ENCODE peak calls at places on chromosomes 4 and X, in eight cellular contexts. One of them, this sample, is unnamed. For H3K36me3, the result is how much of the 10 kb centered on the place peaks cover.

GRCh38 chrX:9091253-9091652 is 57.3 kb upstream of the FAM9B start:
- DNase-seq in fibroblast of lung: no peak
- DNase-seq in hepatocyte: no peak
- DNase-seq in OCI-LY7: no peak
- DNase-seq in HCT116: no peak
- DNase-seq in mesendoderm: no peak
- DNase-seq in K562: no peak
- DNase-seq in PC-3: no peak
- DNase-seq in this sample: no peak

GRCh38 chr4:179196511-179196910 is 1754.3 kb upstream of the AGA start:
- DNase-seq in OCI-LY7: no peak
- DNase-seq in PC-3: peak
- DNase-seq in mesendoderm: peak
- DNase-seq in fibroblast of lung: peak
- DNase-seq in HCT116: no peak
- DNase-seq in hepatocyte: no peak
- DNase-seq in K562: no peak
- DNase-seq in this sample: no peak

GRCh38 chr4:30402276-30402675 is 317.9 kb upstream of the PCDH7 start:
- DNase-seq in fibroblast of lung: peak
- DNase-seq in OCI-LY7: no peak
- DNase-seq in mesendoderm: no peak
- DNase-seq in K562: no peak
- DNase-seq in HCT116: no peak
- DNase-seq in hepatocyte: no peak
- DNase-seq in PC-3: no peak
- DNase-seq in this sample: no peak

GRCh38 chr4:19961092-19961491 is 290.6 kb upstream of the SLIT2 start:
- DNase-seq in mesendoderm: no peak
- DNase-seq in fibroblast of lung: peak
- DNase-seq in PC-3: no peak
- DNase-seq in OCI-LY7: no peak
- DNase-seq in hepatocyte: no peak
- DNase-seq in K562: no peak
- DNase-seq in HCT116: no peak
- DNase-seq in this sample: peak

GRCh38 chrX:46574337-46574940 is 874 bp downstream of the CHST7 start:
- DNase-seq in K562: no peak
- DNase-seq in mesendoderm: peak
- DNase-seq in hepatocyte: no peak
- DNase-seq in fibroblast of lung: peak
- DNase-seq in PC-3: no peak
- DNase-seq in HCT116: no peak
- DNase-seq in OCI-LY7: peak
- DNase-seq in this sample: peak

GRCh38 chrX:17499512-17499911 is 124.5 kb downstream of the NHS start:
- DNase-seq in K562: no peak
- DNase-seq in mesendoderm: peak
- DNase-seq in fibroblast of lung: no peak
- DNase-seq in OCI-LY7: no peak
- DNase-seq in PC-3: no peak
- DNase-seq in HCT116: no peak
- DNase-seq in hepatocyte: no peak
- DNase-seq in this sample: no peak

GRCh38 chrX:137695405-137695804 is 129.5 kb downstream of the ZIC3 start:
- DNase-seq in K562: no peak
- DNase-seq in PC-3: no peak
- DNase-seq in HCT116: no peak
- DNase-seq in fibroblast of lung: no peak
- DNase-seq in hepatocyte: no peak
- DNase-seq in mesendoderm: peak
- DNase-seq in OCI-LY7: no peak
- DNase-seq in this sample: no peak

GRCh38 chrX:69211701-69212100 is 46.4 kb upstream of the PJA1 start:
- DNase-seq in K562: no peak
- DNase-seq in HCT116: no peak
- DNase-seq in hepatocyte: no peak
- DNase-seq in fibroblast of lung: no peak
- DNase-seq in mesendoderm: no peak
- DNase-seq in OCI-LY7: no peak
- DNase-seq in PC-3: no peak
- DNase-seq in this sample: no peak

GRCh38 chr4:30535255-30535654 is 184.9 kb upstream of the PCDH7 start:
- DNase-seq in fibroblast of lung: peak
- DNase-seq in PC-3: no peak
- DNase-seq in K562: no peak
- DNase-seq in mesendoderm: no peak
- DNase-seq in OCI-LY7: no peak
- DNase-seq in HCT116: no peak
- DNase-seq in hepatocyte: no peak
- DNase-seq in this sample: no peak

GRCh38 chr4:100420571-100420970 is 97.3 kb downstream of the EMCN start:
- DNase-seq in HCT116: no peak
- DNase-seq in hepatocyte: no peak
- DNase-seq in K562: no peak
- DNase-seq in mesendoderm: no peak
- DNase-seq in fibroblast of lung: peak
- DNase-seq in PC-3: peak
- DNase-seq in OCI-LY7: no peak
- DNase-seq in this sample: no peak

GRCh38 chr4:107304699-107305286 is 268.7 kb upstream of the DKK2 start:
- DNase-seq in fibroblast of lung: no peak
- DNase-seq in HCT116: no peak
- DNase-seq in hepatocyte: no peak
- DNase-seq in K562: no peak
- DNase-seq in OCI-LY7: no peak
- DNase-seq in PC-3: no peak
- DNase-seq in mesendoderm: no peak
- DNase-seq in this sample: no peak

GRCh38 chr4:145719752-145720624 is 40.0 kb downstream of the C4orf51 start:
- DNase-seq in hepatocyte: no peak
- DNase-seq in K562: no peak
- DNase-seq in HCT116: no peak
- DNase-seq in fibroblast of lung: no peak
- DNase-seq in mesendoderm: no peak
- DNase-seq in OCI-LY7: no peak
- DNase-seq in PC-3: no peak
- DNase-seq in this sample: no peak

GRCh38 chr4:3420606-3420955 is 21.2 kb upstream of the HGFAC start:
- DNase-seq in OCI-LY7: no peak
- DNase-seq in K562: no peak
- DNase-seq in HCT116: no peak
- DNase-seq in PC-3: no peak
- DNase-seq in mesendoderm: peak
- DNase-seq in hepatocyte: no peak
- DNase-seq in fibroblast of lung: no peak
- DNase-seq in this sample: peak

GRCh38 chrX:135463937-135464336 is 42.2 kb downstream of the SMIM10L2A start:
- DNase-seq in mesendoderm: peak
- DNase-seq in hepatocyte: no peak
- DNase-seq in fibroblast of lung: no peak
- DNase-seq in PC-3: peak
- DNase-seq in HCT116: peak
- DNase-seq in K562: peak
- DNase-seq in OCI-LY7: peak
- DNase-seq in this sample: no peak

GRCh38 chr4:186105721-186106335 is 1.3 kb downstream of the FAM149A start:
- DNase-seq in fibroblast of lung: peak
- DNase-seq in OCI-LY7: no peak
- DNase-seq in PC-3: no peak
- DNase-seq in hepatocyte: peak
- DNase-seq in HCT116: no peak
- DNase-seq in K562: peak
- DNase-seq in mesendoderm: peak
- DNase-seq in this sample: no peak

GRCh38 chr4:39621582-39621981 is 17.1 kb downstream of the SMIM14 start:
- DNase-seq in HCT116: peak
- DNase-seq in mesendoderm: peak
- DNase-seq in hepatocyte: peak
- DNase-seq in PC-3: peak
- DNase-seq in OCI-LY7: no peak
- DNase-seq in K562: peak
- DNase-seq in fibroblast of lung: peak
- DNase-seq in this sample: no peak

GRCh38 chrX:1657367-1658082 is 42.7 kb downstream of the ASMT start:
- DNase-seq in fibroblast of lung: peak
- DNase-seq in K562: no peak
- DNase-seq in hepatocyte: no peak
- DNase-seq in HCT116: no peak
- DNase-seq in mesendoderm: no peak
- DNase-seq in PC-3: peak
- DNase-seq in OCI-LY7: peak
- DNase-seq in this sample: no peak

GRCh38 chr4:125433453-125433852 is 118.7 kb downstream of the FAT4 start:
- DNase-seq in OCI-LY7: no peak
- DNase-seq in HCT116: no peak
- DNase-seq in mesendoderm: no peak
- DNase-seq in PC-3: no peak
- DNase-seq in K562: no peak
- DNase-seq in fibroblast of lung: peak
- DNase-seq in hepatocyte: no peak
- DNase-seq in this sample: peak

GRCh38 chr4:26015133-26015651 is 101.2 kb downstream of the SMIM20 start:
- DNase-seq in fibroblast of lung: peak
- DNase-seq in mesendoderm: peak
- DNase-seq in hepatocyte: no peak
- DNase-seq in OCI-LY7: no peak
- DNase-seq in K562: no peak
- DNase-seq in PC-3: no peak
- DNase-seq in HCT116: no peak
- DNase-seq in this sample: peak

GRCh38 chrX:20515841-20516461 is 249.2 kb upstream of the RPS6KA3 start:
- DNase-seq in HCT116: peak
- DNase-seq in OCI-LY7: no peak
- DNase-seq in PC-3: peak
- DNase-seq in fibroblast of lung: peak
- DNase-seq in mesendoderm: peak
- DNase-seq in hepatocyte: peak
- DNase-seq in K562: peak
- DNase-seq in this sample: no peak

GRCh38 chr4:128322986-128323385 is 35.4 kb upstream of the PGRMC2 start:
- DNase-seq in PC-3: peak
- DNase-seq in K562: no peak
- DNase-seq in fibroblast of lung: peak
- DNase-seq in OCI-LY7: no peak
- DNase-seq in HCT116: no peak
- DNase-seq in mesendoderm: peak
- DNase-seq in hepatocyte: peak
- DNase-seq in this sample: peak

GRCh38 chr4:166128452-166128851 is 255.4 kb downstream of the TLL1 start:
- DNase-seq in HCT116: no peak
- DNase-seq in K562: no peak
- DNase-seq in PC-3: peak
- DNase-seq in OCI-LY7: no peak
- DNase-seq in mesendoderm: no peak
- DNase-seq in hepatocyte: no peak
- DNase-seq in fibroblast of lung: peak
- DNase-seq in this sample: no peak

DNA sequence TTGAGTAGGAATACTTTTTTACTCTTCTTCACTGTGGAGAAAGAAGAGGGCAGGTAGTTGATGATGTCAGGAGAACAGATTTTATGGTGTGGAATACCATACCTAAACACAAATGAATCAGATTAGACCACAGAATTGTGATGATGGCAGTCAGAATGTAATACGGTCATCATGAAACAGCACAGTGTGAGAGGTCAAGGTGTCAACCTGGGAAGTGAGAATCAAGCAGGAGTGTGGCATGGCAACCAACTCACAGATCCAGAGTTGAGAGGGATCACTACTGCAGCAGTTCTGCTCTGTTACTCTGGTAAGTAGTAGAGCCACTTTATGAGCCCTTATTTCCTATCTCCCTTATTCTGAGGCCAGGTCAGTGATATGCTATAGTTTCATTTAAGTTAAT is 27.7 kb downstream of the METTL14 start:
- DNase-seq in mesendoderm: no peak
- DNase-seq in PC-3: no peak
- DNase-seq in K562: no peak
- DNase-seq in hepatocyte: no peak
- DNase-seq in HCT116: no peak
- DNase-seq in OCI-LY7: no peak
- DNase-seq in fibroblast of lung: peak
- DNase-seq in this sample: peak
- H3K36me3 ChIP-seq in mesendoderm: under half
- H3K36me3 ChIP-seq in PC-3: under half
- H3K36me3 ChIP-seq in K562: under half
- H3K36me3 ChIP-seq in hepatocyte: under half
- H3K36me3 ChIP-seq in HCT116: under half
- H3K36me3 ChIP-seq in OCI-LY7: half or more
- H3K36me3 ChIP-seq in fibroblast of lung: under half
- H3K36me3 ChIP-seq in this sample: under half

GRCh38 chr4:55075823-55076418 is 49.5 kb downstream of the KDR start:
- DNase-seq in OCI-LY7: no peak
- DNase-seq in mesendoderm: peak
- DNase-seq in HCT116: no peak
- DNase-seq in PC-3: no peak
- DNase-seq in K562: no peak
- DNase-seq in fibroblast of lung: peak
- DNase-seq in hepatocyte: peak
- DNase-seq in this sample: no peak
- H3K4me2 ChIP-seq in OCI-LY7: no peak
- H3K4me2 ChIP-seq in mesendoderm: no peak
- H3K4me2 ChIP-seq in HCT116: no peak
- H3K4me2 ChIP-seq in PC-3: no peak
- H3K4me2 ChIP-seq in K562: no peak
- H3K4me2 ChIP-seq in fibroblast of lung: no peak
- H3K4me2 ChIP-seq in hepatocyte: peak
- H3K4me2 ChIP-seq in this sample: no peak

GRCh38 chr4:1009647-1010521 is 1.5 kb upstream of the FGFRL1 start:
- DNase-seq in mesendoderm: peak
- DNase-seq in OCI-LY7: peak
- DNase-seq in fibroblast of lung: peak
- DNase-seq in hepatocyte: peak
- DNase-seq in K562: peak
- DNase-seq in HCT116: no peak
- DNase-seq in PC-3: peak
- DNase-seq in this sample: peak
- H3K36me3 ChIP-seq in mesendoderm: under half
- H3K36me3 ChIP-seq in OCI-LY7: under half
- H3K36me3 ChIP-seq in fibroblast of lung: under half
- H3K36me3 ChIP-seq in hepatocyte: under half
- H3K36me3 ChIP-seq in K562: under half
- H3K36me3 ChIP-seq in HCT116: under half
- H3K36me3 ChIP-seq in PC-3: under half
- H3K36me3 ChIP-seq in this sample: under half

DNA sequence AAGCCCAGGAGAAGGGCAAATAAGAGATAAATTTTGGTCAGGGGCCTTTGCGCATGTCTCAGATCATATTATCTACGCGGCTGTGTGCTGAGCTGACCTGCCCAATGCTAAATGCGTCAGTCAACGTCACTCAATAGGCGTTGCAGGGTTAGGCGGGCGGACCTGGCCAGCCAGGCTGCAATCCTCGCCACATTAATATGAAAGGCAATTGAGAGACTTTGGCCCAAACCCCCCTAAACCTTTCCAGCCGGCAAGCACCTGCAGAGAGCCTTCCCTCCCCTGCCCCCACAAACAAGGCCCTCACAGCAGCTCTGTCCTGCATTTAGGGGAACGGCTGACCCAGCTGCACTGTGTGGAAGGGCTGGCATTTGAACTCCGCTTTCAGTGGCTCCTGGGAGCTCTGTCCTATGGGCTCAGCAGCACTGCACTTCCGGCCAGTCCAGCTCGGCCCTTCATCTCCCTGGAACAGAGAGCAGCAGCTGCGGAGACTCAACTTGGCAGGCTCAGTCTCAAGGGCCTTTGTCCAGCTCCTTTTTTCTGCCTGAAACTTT is 133.5 kb downstream of the AFAP1 start:
- DNase-seq in hepatocyte: no peak
- DNase-seq in mesendoderm: no peak
- DNase-seq in K562: no peak
- DNase-seq in PC-3: no peak
- DNase-seq in HCT116: no peak
- DNase-seq in OCI-LY7: no peak
- DNase-seq in fibroblast of lung: peak
- DNase-seq in this sample: peak
- H3K4me2 ChIP-seq in hepatocyte: peak
- H3K4me2 ChIP-seq in mesendoderm: no peak
- H3K4me2 ChIP-seq in K562: no peak
- H3K4me2 ChIP-seq in PC-3: peak
- H3K4me2 ChIP-seq in HCT116: no peak
- H3K4me2 ChIP-seq in OCI-LY7: no peak
- H3K4me2 ChIP-seq in fibroblast of lung: peak
- H3K4me2 ChIP-seq in this sample: peak

This sample was measured in osteoblast.